ENCODE peak calls at places on chromosomes 5 and 9, in four cellular contexts. H, X, L and O are unnamed samples.

GRCh38 chr5:10348258-10348657 is 5.2 kb upstream of the MARCHF6 start:
- DNase-seq in X (no peak), L (no peak), H (no peak), O (no peak)

GRCh38 chr9:79357185-79357584 is 214.6 kb upstream of the TLE4 start:
- DNase-seq in H (no peak), L (no peak), X (no peak), O (no peak)

GRCh38 chr5:176625966-176626875 is 4.1 kb downstream of the SNCB start:
- DNase-seq in H (no peak), L (no peak), X (no peak), O (no peak)

GRCh38 chr5:367358-368130 is 46.0 kb downstream of the AHRR start:
- DNase-seq in H (no peak), L (no peak), X (peak), O (no peak)

GRCh38 chr9:135126480-135127187 is 39.2 kb downstream of the OLFM1 start:
- DNase-seq in L (no peak), H (no peak), X (no peak), O (no peak)

GRCh38 chr9:122396622-122397148 is 25.9 kb downstream of the PTGS1 start:
- DNase-seq in H (no peak), X (no peak), L (no peak), O (no peak)

GRCh38 chr9:87581513-87581912 is 83.8 kb downstream of the DAPK1 start:
- DNase-seq in L (no peak), H (no peak), X (no peak), O (no peak)

GRCh38 chr9:88747768-88748167 is 212.8 kb downstream of the NXNL2 start:
- DNase-seq in H (no peak), X (no peak), L (peak), O (peak)